ENCODE peak calls at places on chromosomes 12 and 14, in nine cellular contexts. O is HepG2, C is mesendoderm, Z is neuronal stem cell, N is breast epithelium, J is ascending aorta, K is lung, Y is body of pancreas, X is upper lobe of right lung. Q is an unnamed sample. For H3K4me1, the result is how much of the 10 kb centered on the place peaks cover.

GRCh38 chr12:82873951-82874350 is 187.2 kb downstream of the TMTC2 start:
- DNase-seq in N (no peak), O (no peak), C (peak), J (no peak), Y (no peak), K (no peak), Z (no peak), X (no peak), Q (peak)

GRCh38 chr12:39319180-39319579 is 123.7 kb downstream of the KIF21A start:
- DNase-seq in X (no peak), N (no peak), Z (no peak), Y (no peak), J (no peak), O (no peak), C (no peak), K (no peak), Q (no peak)

GRCh38 chr14:61477845-61478438 is 156.6 kb downstream of the PRKCH start:
- DNase-seq in J (peak), N (peak), O (no peak), C (no peak), Y (peak), K (peak), X (peak), Z (no peak), Q (no peak)

GRCh38 chr12:6821674-6822433 is at the start of gene GPR162:
- DNase-seq in J (no peak), Z (peak), C (peak), O (no peak), Y (peak), K (peak), N (no peak), X (no peak), Q (peak)

GRCh38 chr12:121861549-121862254 is 3.0 kb upstream of the HPD start:
- DNase-seq in K (no peak), N (no peak), Y (no peak), O (peak), X (no peak), C (peak), J (no peak), Z (no peak), Q (peak)

GRCh38 chr14:58749066-58749669 is 111.4 kb downstream of the DACT1 start:
- DNase-seq in X (no peak), N (no peak), Y (peak), K (no peak), C (no peak), J (no peak), Z (no peak), O (peak), Q (no peak)

GRCh38 chr14:77607741-77608302 is 8.6 kb downstream of the SPTLC2 start:
- DNase-seq in X (no peak), Y (no peak), C (peak), O (no peak), Z (no peak), N (no peak), K (no peak), J (no peak), Q (peak)

GRCh38 chr14:68047910-68048309 is 228.3 kb downstream of the RAD51B start:
- DNase-seq in Y (no peak), X (no peak), K (no peak), J (no peak), Z (no peak), C (no peak), N (no peak), O (no peak), Q (no peak)

GRCh38 chr14:61480704-61481285 is 159.4 kb downstream of the PRKCH start:
- DNase-seq in Z (no peak), X (no peak), C (no peak), J (no peak), O (no peak), N (no peak), Y (peak), K (no peak), Q (no peak)

GRCh38 chr14:75711134-75711795 is 50.2 kb downstream of the TTLL5 start:
- DNase-seq in X (no peak), J (no peak), N (no peak), Y (peak), K (no peak), C (peak), Z (peak), O (peak), Q (peak)

GRCh38 chr12:22407397-22407796 is 72.9 kb upstream of the ST8SIA1 start:
- DNase-seq in Y (no peak), K (no peak), O (no peak), N (no peak), C (no peak), J (no peak), X (no peak), Z (no peak), Q (no peak)

GRCh38 chr14:60343571-60344071 is 94.6 kb downstream of the PPM1A start:
- DNase-seq in N (no peak), K (no peak), J (no peak), Y (no peak), C (no peak), X (no peak), O (no peak), Z (no peak), Q (no peak)

GRCh38 chr14:60346706-60347105 is 97.7 kb downstream of the PPM1A start:
- DNase-seq in Z (no peak), O (no peak), C (no peak), K (no peak), N (no peak), J (no peak), X (no peak), Y (peak), Q (no peak)

GRCh38 chr14:60349663-60350365 is 100.8 kb downstream of the PPM1A start:
- DNase-seq in C (peak), N (no peak), O (peak), X (no peak), Y (peak), J (no peak), K (no peak), Z (no peak), Q (peak)

GRCh38 chr14:60348211-60348610 is 99.2 kb downstream of the PPM1A start:
- DNase-seq in K (no peak), N (no peak), Z (no peak), O (no peak), C (no peak), J (no peak), X (no peak), Y (peak), Q (peak)

GRCh38 chr14:60344751-60345150 is 95.7 kb downstream of the PPM1A start:
- DNase-seq in N (no peak), K (no peak), O (no peak), Z (no peak), C (no peak), X (no peak), Y (no peak), J (no peak), Q (no peak)
- H3K4me1 ChIP-seq in N (under half), K (under half), O (under half), Z (under half), C (under half), X (under half), Y (under half), J (under half), Q (under half)

GRCh38 chr14:55117816-55118441 is 11.1 kb upstream of the LGALS3 start:
- DNase-seq in N (no peak), K (no peak), O (no peak), J (no peak), Z (no peak), X (no peak), C (no peak), Y (no peak), Q (no peak)

GRCh38 chr14:55116246-55117030 is 12.6 kb upstream of the LGALS3 start:
- DNase-seq in J (no peak), X (no peak), K (no peak), Y (peak), N (no peak), Z (no peak), C (no peak), O (peak), Q (no peak)

GRCh38 chr14:55120466-55121144 is 8.4 kb upstream of the LGALS3 start:
- DNase-seq in C (peak), Z (no peak), K (no peak), J (no peak), Y (no peak), O (no peak), X (no peak), N (no peak), Q (no peak)

GRCh38 chr14:55121146-55121545 is 7.9 kb upstream of the LGALS3 start:
- DNase-seq in O (no peak), K (no peak), J (no peak), Y (no peak), Z (no peak), C (no peak), N (no peak), X (no peak), Q (no peak)

GRCh38 chr14:55118761-55119160 is 10.3 kb upstream of the LGALS3 start:
- DNase-seq in Z (no peak), N (no peak), K (no peak), Y (no peak), X (no peak), C (no peak), J (no peak), O (no peak), Q (no peak)
- H3K4me1 ChIP-seq in Z (under half), N (under half), K (under half), Y (under half), X (under half), C (under half), J (under half), O (half or more), Q (under half)

GRCh38 chr12:47718531-47718930 is 6.8 kb downstream of the ENDOU start:
- DNase-seq in Y (no peak), C (no peak), Z (no peak), J (no peak), K (peak), O (no peak), X (no peak), N (peak), Q (no peak)
- H3K4me1 ChIP-seq in Y (under half), C (under half), Z (under half), J (under half), K (under half), O (under half), X (under half), N (under half), Q (under half)

DNA sequence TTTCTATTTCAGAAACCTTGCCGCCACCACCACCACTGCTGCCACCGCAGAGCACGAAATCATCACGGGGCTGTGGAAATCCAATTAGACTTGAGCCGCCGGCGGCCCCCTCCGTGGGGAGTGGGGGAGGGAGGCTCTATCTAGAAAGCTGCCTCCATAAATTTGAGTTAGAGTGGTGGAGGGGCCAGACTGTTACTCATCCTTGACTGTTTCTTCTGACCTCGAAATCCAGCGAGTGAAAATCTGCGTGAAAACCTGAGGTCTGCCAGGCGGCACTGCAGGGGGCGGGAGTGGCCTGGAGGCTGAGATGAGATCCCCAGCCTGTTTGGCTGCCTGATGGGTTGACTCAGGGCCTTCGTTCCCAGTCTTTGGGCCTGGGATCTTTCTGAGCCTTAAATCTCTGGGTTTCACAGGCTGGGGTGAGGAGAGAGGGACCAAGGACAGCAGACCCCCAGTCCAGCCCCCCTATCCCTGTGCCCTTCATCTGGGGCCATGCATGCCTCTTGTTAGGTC is 29.9 kb downstream of the TSPAN9 start:
- DNase-seq in J (no peak), Z (no peak), N (no peak), O (no peak), Y (no peak), K (no peak), C (peak), X (no peak), Q (peak)
- H3K4me1 ChIP-seq in J (under half), Z (under half), N (under half), O (half or more), Y (under half), K (under half), C (under half), X (under half), Q (under half)

DNA sequence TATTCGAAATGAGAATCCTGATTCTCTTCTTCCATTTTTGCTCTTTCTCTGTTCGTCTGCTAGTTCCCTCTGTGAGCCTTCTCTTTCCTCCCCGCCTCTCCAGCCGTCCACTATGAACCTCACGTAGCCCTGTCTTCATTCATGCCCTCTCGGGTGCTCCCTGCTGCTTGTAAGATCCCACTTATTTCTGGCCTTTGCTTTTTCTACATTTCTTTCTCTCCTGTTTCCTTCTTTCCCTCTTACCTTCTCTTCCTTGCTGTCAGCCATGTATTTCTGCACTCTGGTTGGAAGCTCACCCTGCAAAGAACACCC is 85.9 kb downstream of the SAMD4A start:
- DNase-seq in Y (no peak), J (no peak), N (no peak), O (no peak), Z (no peak), X (no peak), K (no peak), C (peak), Q (no peak)
- H3K4me1 ChIP-seq in Y (under half), J (under half), N (under half), O (half or more), Z (under half), X (under half), K (under half), C (under half), Q (under half)

Q was measured in neural progenitor cell.